ENCODE peak calls at places on chromosomes 11 and 22, in seven cellular contexts. L is activated B cell treated with CpG ODN at 0.5 μM for 24 hours, H is tibial artery, Y is left ventricle myocardium inferior, T is coronary artery, C is pancreas, I is right lobe of liver. J is an unnamed sample.
A peak's percentile ranks its signal among the peaks of the same experiment; 100 is the strongest.

GRCh38 chr11:131246589-131247164 is 123.7 kb upstream of the NTM start:
- DNase-seq in L (no peak), H (no peak), Y (peak; percentile 39), T (no peak), C (peak; percentile 15), I (no peak), J (peak; percentile 1)

GRCh38 chr11:2374456-2375201 is 2.5 kb upstream of the CD81 start:
- DNase-seq in L (no peak), H (no peak), Y (no peak), T (no peak), C (no peak), I (no peak), J (no peak)

GRCh38 chr11:72552399-72552910 is 118.1 kb upstream of the CLPB start:
- DNase-seq in L (no peak), H (no peak), Y (no peak), T (no peak), C (no peak), I (no peak), J (no peak)

GRCh38 chr11:16909375-16910035 is 104.7 kb downstream of the PLEKHA7 start:
- DNase-seq in L (no peak), H (no peak), Y (no peak), T (no peak), C (no peak), I (no peak), J (no peak)

GRCh38 chr11:130522284-130522961 is 74.0 kb downstream of the ADAMTS15 start:
- DNase-seq in L (no peak), H (peak; percentile 98), Y (peak; percentile 94), T (peak; percentile 96), C (peak; percentile 74), I (peak; percentile 75), J (no peak)

GRCh38 chr11:127182586-127183203 is 182.1 kb upstream of the KIRREL3 start:
- DNase-seq in L (no peak), H (no peak), Y (no peak), T (no peak), C (no peak), I (no peak), J (no peak)

GRCh38 chr11:2797741-2798361 is 87.7 kb downstream of the CDKN1C start:
- DNase-seq in L (peak; percentile 7), H (peak; percentile 62), Y (peak; percentile 9), T (peak; percentile 55), C (no peak), I (peak; percentile 10), J (no peak)

GRCh38 chr22:45179276-45180049 is 15.7 kb downstream of the NUP50 start:
- DNase-seq in L (no peak), H (no peak), Y (no peak), T (no peak), C (no peak), I (no peak), J (no peak)

GRCh38 chr11:17714356-17714854 is 5.0 kb upstream of the MYOD1 start:
- DNase-seq in L (no peak), H (no peak), Y (peak; percentile 46), T (no peak), C (no peak), I (no peak), J (no peak)

GRCh38 chr11:84236436-84236835 is 950.3 kb upstream of the CCDC90B start:
- DNase-seq in L (no peak), H (no peak), Y (no peak), T (no peak), C (no peak), I (no peak), J (no peak)

GRCh38 chr22:36432592-36433317 is 45.0 kb upstream of the MYH9 start:
- DNase-seq in L (no peak), H (no peak), Y (no peak), T (no peak), C (no peak), I (no peak), J (no peak)

GRCh38 chr11:36399745-36400144 is 103.7 kb downstream of the PRR5L start:
- DNase-seq in L (no peak), H (no peak), Y (no peak), T (no peak), C (no peak), I (no peak), J (no peak)

GRCh38 chr11:370087-370941 is 1.0 kb downstream of the B4GALNT4 start:
- DNase-seq in L (no peak), H (no peak), Y (no peak), T (no peak), C (no peak), I (no peak), J (no peak)

GRCh38 chr22:30275625-30276024 is 9.0 kb upstream of the OSM start:
- DNase-seq in L (no peak), H (no peak), Y (no peak), T (no peak), C (no peak), I (no peak), J (peak; percentile 37)

GRCh38 chr11:67418476-67419281 is 3.2 kb downstream of the CARNS1 start:
- DNase-seq in L (peak; percentile 61), H (no peak), Y (peak; percentile 58), T (no peak), C (peak; percentile 47), I (peak; percentile 64), J (no peak)

GRCh38 chr11:6526411-6527135 is 29.5 kb downstream of the DNHD1 start:
- DNase-seq in L (no peak), H (no peak), Y (no peak), T (no peak), C (no peak), I (no peak), J (no peak)

GRCh38 chr22:31087744-31088215 is 6.7 kb downstream of the SMTN start:
- DNase-seq in L (no peak), H (peak; percentile 76), Y (no peak), T (peak; percentile 70), C (no peak), I (no peak), J (no peak)

DNA sequence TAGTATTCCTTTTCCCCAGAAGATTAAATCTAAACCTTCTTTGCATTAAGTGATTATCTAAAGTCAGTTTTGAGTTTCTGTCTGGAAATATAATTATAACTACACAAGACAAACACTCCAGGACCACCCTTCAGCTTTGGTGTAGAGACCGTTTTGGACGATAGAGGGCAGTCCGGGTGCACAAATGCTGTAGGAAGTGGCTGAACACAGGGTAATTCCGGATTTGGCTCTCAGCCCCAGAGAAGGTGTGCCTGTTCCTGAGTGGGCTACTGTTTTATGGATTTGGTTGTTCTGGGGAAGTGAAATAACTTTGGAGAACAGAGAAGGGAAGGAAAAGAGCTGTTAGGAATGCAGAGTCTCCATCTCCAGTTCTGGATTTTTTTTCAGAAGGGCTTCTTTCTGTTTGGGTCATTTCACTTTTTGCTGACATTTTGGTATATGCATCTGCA is 14.8 kb downstream of the EXT2 start:
- DNase-seq in L (peak; percentile 26), H (no peak), Y (peak; percentile 50), T (no peak), C (peak; percentile 9), I (peak; percentile 40), J (peak; percentile 65)
- TF ChIP-seq CTCF in L (peak; percentile 68), H (peak; percentile 54), Y (peak; percentile 83), T (no peak), C (peak; percentile 19), I (peak; percentile 69), J (peak; percentile 94)

DNA sequence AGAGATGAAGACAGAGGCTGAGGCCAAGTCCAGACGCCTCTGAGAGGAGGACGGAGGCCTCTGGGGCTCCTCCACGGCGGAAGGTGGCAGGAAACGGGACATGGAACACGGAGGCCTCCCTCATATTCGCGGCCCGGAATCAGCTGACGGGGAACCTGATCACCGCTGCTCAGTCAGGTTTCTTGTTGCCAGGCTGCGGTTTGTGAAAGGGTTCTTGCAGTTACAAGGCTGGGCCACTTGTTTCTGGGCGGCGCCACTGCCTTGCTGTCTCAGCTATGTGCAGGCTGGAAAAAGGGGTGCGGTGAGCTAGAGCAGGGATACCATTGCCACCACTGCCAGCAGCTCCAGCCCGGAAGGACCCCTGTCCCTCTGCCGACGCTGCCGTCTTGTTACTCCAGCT is 10.0 kb upstream of the MMP1 start:
- DNase-seq in L (no peak), H (no peak), Y (no peak), T (no peak), C (no peak), I (peak; percentile 23), J (peak; percentile 5)
- TF ChIP-seq CTCF in L (no peak), H (no peak), Y (no peak), T (no peak), C (no peak), I (peak; percentile 27), J (peak; percentile 65)

DNA sequence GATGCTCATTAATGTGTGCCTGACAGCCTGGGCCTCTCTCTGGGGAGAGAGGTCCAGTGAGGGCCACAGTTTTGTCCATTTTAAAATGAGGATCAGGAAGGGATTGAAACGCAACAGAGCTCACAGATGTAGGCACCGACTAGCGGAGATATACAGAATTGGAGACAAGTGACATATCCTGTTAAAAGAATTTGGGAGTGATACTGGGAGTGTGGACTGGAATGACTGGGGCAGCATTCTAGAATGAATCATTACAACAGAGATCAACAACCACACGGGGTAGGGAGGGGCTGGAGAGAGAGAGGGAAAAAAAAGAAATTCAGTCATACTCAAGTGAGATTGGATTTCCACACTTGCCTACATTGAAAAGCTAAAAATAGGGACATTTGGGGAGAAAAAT is 2.5 kb upstream of the NCAM1 start:
- DNase-seq in L (no peak), H (no peak), Y (no peak), T (no peak), C (no peak), I (no peak), J (no peak)
- TF ChIP-seq CTCF in L (no peak), H (no peak), Y (peak; percentile 40), T (no peak), C (no peak), I (no peak), J (no peak)

GRCh38 chr11:102256251-102256650 is 61.0 kb upstream of the BIRC3 start:
- DNase-seq in L (no peak), H (no peak), Y (no peak), T (no peak), C (no peak), I (no peak), J (no peak)

GRCh38 chr11:102252339-102252891 is 64.9 kb upstream of the BIRC3 start:
- DNase-seq in L (no peak), H (no peak), Y (no peak), T (no peak), C (no peak), I (no peak), J (no peak)

GRCh38 chr11:102253018-102253775 is 64.1 kb upstream of the BIRC3 start:
- DNase-seq in L (no peak), H (no peak), Y (no peak), T (no peak), C (no peak), I (no peak), J (no peak)

GRCh38 chr11:102251423-102251822 is 65.9 kb upstream of the BIRC3 start:
- DNase-seq in L (no peak), H (no peak), Y (no peak), T (no peak), C (no peak), I (no peak), J (no peak)

DNA sequence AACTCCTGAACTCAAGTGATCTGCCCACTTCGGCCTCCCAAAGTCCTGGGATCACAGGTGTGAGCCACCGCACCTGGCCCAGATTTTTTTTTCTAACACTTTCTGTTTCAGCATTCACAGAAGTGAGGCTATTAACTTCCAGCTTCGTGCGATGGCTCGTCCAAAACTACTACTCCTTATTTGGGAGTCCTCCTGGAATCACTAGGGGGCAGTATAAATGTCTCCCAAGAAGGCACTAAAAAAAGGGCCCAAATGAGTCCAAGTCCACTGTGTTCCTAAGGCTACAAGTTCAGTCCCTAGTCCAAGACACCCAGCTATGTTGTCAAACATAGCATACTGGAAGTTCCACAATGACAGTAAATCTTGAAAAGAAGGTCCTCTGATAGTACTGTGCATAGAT is 63.2 kb upstream of the BIRC3 start:
- DNase-seq in L (no peak), H (no peak), Y (no peak), T (no peak), C (no peak), I (no peak), J (peak; percentile 34)
- TF ChIP-seq CTCF in L (no peak), H (no peak), Y (peak; percentile 33), T (no peak), C (no peak), I (peak; percentile 41), J (peak; percentile 73)

J was measured in OCI-LY7.